ENCODE peak calls at places on chromosomes 12 and 14, in six cellular contexts. N, S, O, R, U and F are unnamed samples.

GRCh38 chr12:49020441-49020840 is 1.9 kb upstream of the PRKAG1 start:
- DNase-seq in R (no peak), N (no peak), S (peak; percentile 54), O (no peak), U (peak; percentile 52), F (no peak)

GRCh38 chr12:122499991-122500684 is 594 bp downstream of the ZCCHC8 start:
- DNase-seq in R (no peak), S (peak; percentile 57), N (peak; percentile 62), O (no peak), U (peak; percentile 84), F (peak; percentile 22)

GRCh38 chr12:1916396-1917171 is 1.9 kb downstream of the CACNA2D4 start:
- DNase-seq in S (peak; percentile 49), O (no peak), U (peak; percentile 61), N (peak; percentile 58), R (no peak), F (no peak)

GRCh38 chr12:57864382-57864781 is 17.9 kb upstream of the CTDSP2 start:
- DNase-seq in R (no peak), O (no peak), N (no peak), U (no peak), S (no peak), F (no peak)

GRCh38 chr14:88791629-88792571 is 853 bp downstream of the EML5 start:
- DNase-seq in S (peak; percentile 46), R (no peak), U (peak; percentile 51), O (no peak), N (no peak), F (no peak)

GRCh38 chr12:70543444-70543843 is 93.8 kb downstream of the PTPRB start:
- DNase-seq in U (no peak), N (no peak), O (no peak), R (no peak), S (no peak), F (no peak)

GRCh38 chr14:102584871-102585869 is 7.3 kb upstream of the RCOR1 start:
- DNase-seq in N (peak; percentile 45), U (no peak), O (no peak), R (no peak), S (peak; percentile 35), F (no peak)

GRCh38 chr12:120225852-120226640 is 25.1 kb upstream of the RPLP0 start:
- DNase-seq in N (peak; percentile 52), R (no peak), O (no peak), U (no peak), S (peak; percentile 48), F (no peak)

GRCh38 chr14:89466460-89466859 is 49.4 kb upstream of the FOXN3 start:
- DNase-seq in R (no peak), U (no peak), O (no peak), N (no peak), S (peak; percentile 58), F (no peak)

GRCh38 chr14:33063521-33063920 is 124.8 kb downstream of the NPAS3 start:
- DNase-seq in R (no peak), U (no peak), S (no peak), O (no peak), N (no peak), F (no peak)

GRCh38 chr12:116045158-116045557 is 232.3 kb downstream of the MED13L start:
- DNase-seq in U (no peak), R (no peak), S (no peak), O (no peak), N (no peak), F (no peak)
- H3K27ac ChIP-seq in U (no peak overlapping the region), R (no peak overlapping the region), S (no peak overlapping the region), O (no peak overlapping the region), N (no peak overlapping the region), F (no peak overlapping the region)

DNA sequence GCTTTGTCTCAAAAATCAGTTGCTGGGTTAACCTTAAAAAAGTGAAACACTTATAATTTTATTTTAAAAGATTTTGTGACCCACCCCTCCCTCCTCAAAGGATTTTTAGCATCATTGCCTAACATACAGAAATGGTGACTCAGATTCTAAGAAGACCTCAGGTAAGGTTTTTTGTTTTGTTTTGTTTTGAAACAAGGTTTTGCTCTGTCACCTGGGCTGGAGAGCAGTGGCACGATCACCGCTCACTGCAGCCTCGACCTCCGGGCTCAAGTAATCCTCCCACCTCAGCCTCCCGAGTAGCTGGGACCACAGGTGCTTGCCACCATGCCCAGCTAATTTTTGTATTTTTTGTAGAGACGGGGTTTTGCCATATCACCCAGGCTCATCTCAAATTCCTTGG is 74.1 kb downstream of the GNS start:
- DNase-seq in R (no peak), O (no peak), U (no peak), N (no peak), S (no peak), F (no peak)
- H3K27ac ChIP-seq in R (no peak overlapping the region), O (no peak overlapping the region), U (no peak overlapping the region), N (no peak overlapping the region), S (no peak overlapping the region), F (peak overlapping the region; percentile 69)

GRCh38 chr12:94290353-94290752 is 142.0 kb downstream of the PLXNC1 start:
- DNase-seq in U (no peak), N (peak; percentile 17), O (no peak), S (no peak), R (no peak), F (no peak)
- H3K27ac ChIP-seq in U (no peak overlapping the region), N (no peak overlapping the region), O (no peak overlapping the region), S (no peak overlapping the region), R (no peak overlapping the region), F (no peak overlapping the region)

DNA sequence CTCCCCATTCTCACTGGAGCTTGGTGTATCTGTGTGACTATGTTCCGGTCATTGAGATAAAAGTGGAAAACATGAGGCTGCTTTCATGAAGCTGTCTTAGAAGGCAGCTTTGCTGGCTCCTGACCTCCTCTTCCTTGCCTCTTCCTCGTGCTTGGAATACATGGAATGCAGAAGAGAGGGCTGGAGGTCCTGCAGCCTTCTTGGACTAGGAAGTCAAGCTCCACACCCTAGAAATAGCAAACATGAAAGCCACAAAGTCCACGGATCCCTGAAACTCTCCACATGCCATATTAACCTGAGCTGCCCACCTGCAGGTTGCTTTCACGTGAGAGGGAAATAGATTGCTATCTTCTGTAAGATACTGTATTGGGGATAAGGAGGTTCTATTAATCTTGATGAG is 51.0 kb downstream of the FZD10 start:
- DNase-seq in N (no peak), O (no peak), S (no peak), U (no peak), R (no peak), F (no peak)
- H3K27ac ChIP-seq in N (no peak overlapping the region), O (no peak overlapping the region), S (no peak overlapping the region), U (no peak overlapping the region), R (no peak overlapping the region), F (no peak overlapping the region)

DNA sequence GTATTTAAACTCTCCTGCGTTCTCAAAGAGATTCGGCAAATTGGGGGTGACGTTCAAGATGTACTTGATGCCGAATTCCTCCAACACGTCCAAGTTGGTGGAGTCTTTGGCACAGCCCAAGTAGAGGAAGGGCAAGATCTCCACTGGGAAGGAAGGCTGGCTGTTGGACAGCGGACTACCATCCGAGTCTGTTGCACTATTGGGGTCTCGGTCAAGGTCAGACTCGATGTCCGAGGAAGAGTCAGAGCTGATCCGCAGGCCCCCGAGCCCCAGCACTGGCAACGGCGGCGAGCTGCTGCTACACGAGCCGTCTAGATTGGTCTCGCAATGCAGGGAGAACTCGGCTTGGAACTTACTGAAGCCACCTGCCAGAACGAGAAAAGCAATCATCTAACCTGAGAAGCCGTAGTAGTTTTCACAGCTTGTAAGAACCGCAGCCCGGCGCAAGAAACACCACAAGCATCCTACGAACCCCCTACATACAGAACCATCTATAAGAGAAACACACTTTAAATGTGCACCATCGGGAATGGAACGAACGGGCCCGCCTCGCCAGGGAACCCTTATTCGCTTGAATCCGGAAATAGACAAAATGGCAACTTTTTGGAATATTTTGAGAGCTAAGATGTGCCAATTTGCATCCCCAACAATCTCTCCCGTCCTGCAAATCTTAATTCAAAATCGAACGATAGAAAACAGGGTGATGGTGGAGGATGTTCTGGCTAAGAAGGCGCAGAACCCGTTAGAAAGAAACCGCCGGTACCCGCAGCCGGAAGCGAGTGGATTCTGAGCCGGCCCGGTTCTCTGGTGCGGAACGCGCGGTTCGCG is 1.4 kb downstream of the DUSP6 start:
- DNase-seq in S (no peak), N (no peak), U (peak; percentile 57), O (no peak), R (no peak), F (no peak)
- H3K27ac ChIP-seq in S (peak overlapping the region; percentile 38), N (no peak overlapping the region), U (peak overlapping the region; percentile 85), O (peak overlapping the region; percentile 74), R (peak overlapping the region; percentile 83), F (peak overlapping the region; percentile 36)

GRCh38 chr12:53204351-53204750 is 2.7 kb downstream of the ITGB7 start:
- DNase-seq in S (no peak), U (no peak), N (no peak), R (no peak), O (no peak), F (no peak)
- H3K27ac ChIP-seq in S (no peak overlapping the region), U (no peak overlapping the region), N (no peak overlapping the region), R (no peak overlapping the region), O (no peak overlapping the region), F (no peak overlapping the region)

GRCh38 chr14:99479903-99480855 is 480 bp downstream of the SETD3 start:
- DNase-seq in U (peak; percentile 87), R (no peak), N (peak; percentile 11), O (peak; percentile 11), S (peak; percentile 79), F (peak; percentile 6)
- H3K27ac ChIP-seq in U (peak overlapping the region; percentile 95), R (peak overlapping the region; percentile 59), N (peak overlapping the region; percentile 75), O (peak overlapping the region; percentile 43), S (peak overlapping the region; percentile 75), F (peak overlapping the region; percentile 52)

GRCh38 chr12:62715086-62715786 is 219.7 kb downstream of the PPM1H start:
- DNase-seq in O (peak; percentile 24), S (no peak), U (no peak), R (no peak), N (no peak), F (no peak)
- H3K27ac ChIP-seq in O (peak overlapping the region; percentile 81), S (no peak overlapping the region), U (no peak overlapping the region), R (no peak overlapping the region), N (no peak overlapping the region), F (no peak overlapping the region)

DNA sequence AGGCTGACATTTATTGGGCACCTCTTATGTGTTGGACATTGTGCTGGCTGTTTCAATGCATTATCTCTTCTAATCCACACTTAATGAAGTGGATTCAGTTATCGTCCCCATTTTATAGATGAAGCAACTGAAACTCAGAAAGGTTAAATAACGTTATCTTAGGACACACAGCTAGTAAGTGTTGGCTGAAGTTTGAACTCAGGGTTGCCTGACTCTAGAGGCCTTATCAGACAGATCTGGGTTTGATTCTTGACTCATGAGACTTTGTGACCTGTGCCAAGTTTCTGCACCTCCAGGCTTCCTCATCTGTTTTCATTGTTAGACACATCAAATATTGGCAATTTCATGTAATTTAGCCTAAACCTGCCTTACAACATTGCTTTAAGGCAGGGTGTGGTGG is 18.2 kb upstream of the IRF2BPL start:
- DNase-seq in R (no peak), U (no peak), S (no peak), N (no peak), O (no peak), F (no peak)
- H3K27ac ChIP-seq in R (peak overlapping the region; percentile 52), U (no peak overlapping the region), S (no peak overlapping the region), N (no peak overlapping the region), O (no peak overlapping the region), F (no peak overlapping the region)

DNA sequence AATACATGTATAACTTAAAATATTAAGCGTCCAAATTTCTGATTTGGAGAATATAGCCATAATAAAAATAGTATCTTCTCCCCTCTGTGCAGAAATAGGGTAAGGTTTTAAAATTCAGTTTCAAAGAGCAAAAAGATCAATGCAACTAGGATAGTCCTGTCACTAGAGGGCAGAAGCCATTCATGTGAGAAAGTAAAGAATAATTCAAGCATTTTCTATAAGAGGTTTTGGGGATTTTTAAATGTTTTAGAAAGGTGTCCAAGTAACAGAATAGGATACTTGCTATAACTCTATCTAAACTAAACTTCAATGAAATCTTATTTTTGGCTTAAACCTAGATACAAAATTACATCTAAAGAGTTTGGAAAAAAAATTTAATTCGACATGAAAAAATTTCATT is 50.3 kb downstream of the ADAMTS20 start:
- DNase-seq in S (no peak), U (no peak), O (no peak), N (peak; percentile 5), R (no peak), F (no peak)
- H3K27ac ChIP-seq in S (no peak overlapping the region), U (no peak overlapping the region), O (no peak overlapping the region), N (no peak overlapping the region), R (no peak overlapping the region), F (no peak overlapping the region)